ENCODE peak calls at places on chromosomes 13 and 19, in eight cellular contexts. Z, I, U, Y, R, N, V and H are unnamed samples.

GRCh38 chr19:48817585-48818124 is 6.8 kb upstream of the BCAT2 start:
- DNase-seq in R (no peak), V (no peak), I (no peak), Y (no peak), N (no peak), U (no peak), Z (no peak), H (no peak)

GRCh38 chr19:12913011-12913561 is 6.0 kb downstream of the SYCE2 start:
- DNase-seq in U (no peak), I (peak; percentile 42), Y (peak; percentile 45), V (no peak), R (peak; percentile 20), N (no peak), Z (peak; percentile 48), H (no peak)

GRCh38 chr19:46932346-46932745 is 71.5 kb downstream of the ARHGAP35 start:
- DNase-seq in I (peak; percentile 62), V (no peak), N (no peak), Z (no peak), Y (no peak), U (no peak), R (peak; percentile 72), H (peak; percentile 24)

GRCh38 chr13:114015608-114016295 is 41.9 kb upstream of the C13orf46 start:
- DNase-seq in Y (no peak), I (peak; percentile 31), U (no peak), Z (peak; percentile 65), V (no peak), N (no peak), R (no peak), H (no peak)

GRCh38 chr19:33290082-33290815 is 12.1 kb downstream of the CEBPA start:
- DNase-seq in Y (no peak), Z (no peak), I (no peak), V (no peak), N (no peak), U (no peak), R (no peak), H (no peak)

GRCh38 chr13:106063591-106064308 is 471.7 kb downstream of the EFNB2 start:
- DNase-seq in I (peak; percentile 83), Y (no peak), R (peak; percentile 89), V (no peak), N (no peak), U (no peak), Z (no peak), H (no peak)

GRCh38 chr13:80923907-80924306 is 583.0 kb upstream of the SPRY2 start:
- DNase-seq in Y (peak; percentile 25), V (no peak), R (peak; percentile 29), N (no peak), I (no peak), Z (no peak), U (no peak), H (no peak)

GRCh38 chr19:45774765-45775164 is 5.7 kb upstream of the SIX5 start:
- DNase-seq in N (no peak), I (no peak), U (no peak), Y (no peak), R (no peak), Z (peak; percentile 64), V (no peak), H (no peak)

GRCh38 chr13:48006396-48006795 is 5.3 kb upstream of the SUCLA2 start:
- DNase-seq in Z (no peak), V (no peak), U (no peak), R (peak; percentile 32), I (no peak), Y (no peak), N (no peak), H (no peak)

GRCh38 chr19:17488593-17489391 is 18.5 kb downstream of the SLC27A1 start:
- DNase-seq in U (peak; percentile 60), Y (peak; percentile 92), Z (peak; percentile 95), R (peak; percentile 53), N (peak; percentile 64), V (peak; percentile 71), I (no peak), H (no peak)

GRCh38 chr19:16591803-16592556 is 19.8 kb upstream of the SLC35E1 start:
- DNase-seq in Z (no peak), R (peak; percentile 50), Y (no peak), V (no peak), I (peak; percentile 25), N (no peak), U (no peak), H (no peak)

GRCh38 chr13:51317262-51317661 is 22.2 kb upstream of the SERPINE3 start:
- DNase-seq in V (no peak), U (no peak), R (no peak), Z (no peak), Y (no peak), I (peak; percentile 17), N (no peak), H (no peak)

GRCh38 chr19:45275370-45275971 is 24.4 kb downstream of the MARK4 start:
- DNase-seq in R (no peak), I (peak; percentile 46), N (no peak), V (no peak), U (no peak), Y (no peak), Z (no peak), H (no peak)

GRCh38 chr19:18091217-18091608 is 4.5 kb upstream of the IL12RB1 start:
- DNase-seq in R (no peak), U (peak; percentile 68), N (peak; percentile 74), Z (peak; percentile 64), I (no peak), Y (no peak), V (peak; percentile 72), H (no peak)